ENCODE peak calls at places on chromosomes 3 and 15, in seven cellular contexts. A, E, F, K, G, R and Z are unnamed samples.

GRCh38 chr3:8318002-8318649 is 183.5 kb upstream of the LMCD1 start:
- DNase-seq in F (no peak), G (no peak), K (no peak), R (no peak), A (no peak), E (no peak), Z (no peak)

GRCh38 chr15:40470423-40471104 is at the start of gene CHST14:
- DNase-seq in F (peak), E (peak), A (no peak), G (peak), R (peak), K (peak), Z (peak)

GRCh38 chr3:37740471-37740870 is 121.2 kb upstream of the CTDSPL start:
- DNase-seq in A (no peak), E (no peak), G (no peak), K (no peak), R (no peak), F (no peak), Z (no peak)

GRCh38 chr3:71537211-71537611 is 46.3 kb downstream of the FOXP1 start:
- DNase-seq in F (no peak), A (peak), G (no peak), R (no peak), E (no peak), K (no peak), Z (no peak)

GRCh38 chr3:77038468-77038927 is 1.4 kb upstream of the ROBO2 start:
- DNase-seq in E (peak), A (peak), K (peak), F (peak), R (no peak), G (peak), Z (peak)

GRCh38 chr3:136346486-136346885 is 96.3 kb downstream of the PCCB start:
- DNase-seq in E (no peak), K (no peak), G (no peak), F (no peak), A (no peak), R (no peak), Z (no peak)

GRCh38 chr3:28836199-28836598 is 444.7 kb upstream of the RBMS3 start:
- DNase-seq in R (no peak), A (no peak), G (no peak), F (no peak), E (no peak), K (no peak), Z (no peak)

GRCh38 chr3:100003609-100004503 is 110.4 kb downstream of the FILIP1L start:
- DNase-seq in F (no peak), E (no peak), G (no peak), R (no peak), A (no peak), K (no peak), Z (no peak)

GRCh38 chr3:129505341-129505740 is 23.1 kb upstream of the RHO start:
- DNase-seq in A (no peak), K (no peak), G (no peak), R (no peak), E (no peak), F (no peak), Z (no peak)

GRCh38 chr3:48855681-48856447 is 8.2 kb upstream of the PRKAR2A start:
- DNase-seq in G (no peak), R (no peak), F (no peak), K (no peak), A (no peak), E (no peak), Z (no peak)

GRCh38 chr3:108125550-108126071 is 34.8 kb upstream of the CD47 start:
- DNase-seq in A (no peak), R (no peak), E (no peak), F (no peak), G (no peak), K (no peak), Z (no peak)

GRCh38 chr3:172836390-172836997 is 86.0 kb downstream of the ECT2 start:
- DNase-seq in K (peak), F (peak), G (peak), E (no peak), A (no peak), R (no peak), Z (no peak)

GRCh38 chr15:28975766-28976179 is 90.0 kb downstream of the APBA2 start:
- DNase-seq in E (no peak), F (peak), G (peak), R (no peak), K (peak), A (no peak), Z (peak)

GRCh38 chr3:12707425-12707824 is 43.5 kb upstream of the RAF1 start:
- DNase-seq in A (no peak), K (no peak), F (no peak), E (no peak), R (no peak), G (no peak), Z (no peak)

GRCh38 chr15:29968099-29968892 is 114.5 kb upstream of the GOLGA8J start:
- DNase-seq in F (peak), A (no peak), G (no peak), K (peak), E (peak), R (no peak), Z (no peak)

GRCh38 chr3:27483117-27484001 is 825 bp downstream of the SLC4A7 start:
- DNase-seq in G (peak), F (peak), R (peak), E (peak), K (peak), A (peak), Z (peak)

GRCh38 chr3:197285557-197285956 is 12.9 kb downstream of the DLG1 start:
- DNase-seq in G (no peak), E (no peak), F (no peak), K (no peak), A (no peak), R (no peak), Z (no peak)

GRCh38 chr15:90872481-90873184 is 4.2 kb downstream of the FURIN start:
- DNase-seq in R (peak), F (no peak), A (peak), K (no peak), G (peak), E (no peak), Z (no peak)

GRCh38 chr3:41198526-41198925 is 779 bp upstream of the CTNNB1 start:
- DNase-seq in A (no peak), R (no peak), F (peak), E (no peak), K (no peak), G (no peak), Z (no peak)

GRCh38 chr3:143237036-143237688 is 117.6 kb downstream of the CHST2 start:
- DNase-seq in G (no peak), K (no peak), A (no peak), R (no peak), F (no peak), E (no peak), Z (no peak)

GRCh38 chr3:190618349-190619030 is 104.6 kb downstream of the IL1RAP start:
- DNase-seq in E (no peak), F (no peak), K (no peak), A (no peak), R (no peak), G (no peak), Z (no peak)